ENCODE peak calls at places on chromosomes 13 and 19, in seven cellular contexts. E, K, B, Y, T, P and G are unnamed samples.

GRCh38 chr19:41995959-41996797 is 2.1 kb upstream of the ATP1A3 start:
- DNase-seq in T (no peak), E (no peak), K (no peak), B (no peak), P (no peak), Y (peak), G (no peak)

GRCh38 chr19:55486043-55486970 is 1.3 kb downstream of the NAT14 start:
- DNase-seq in T (no peak), B (no peak), K (no peak), P (no peak), Y (no peak), E (no peak), G (no peak)

GRCh38 chr19:3857449-3858003 is 11.3 kb downstream of the ZFR2 start:
- DNase-seq in T (no peak), Y (no peak), E (no peak), B (no peak), P (no peak), K (no peak), G (no peak)

GRCh38 chr13:100273138-100273537 is 184.2 kb downstream of the PCCA start:
- DNase-seq in B (no peak), P (no peak), K (no peak), Y (no peak), E (no peak), T (no peak), G (no peak)

GRCh38 chr13:112175162-112176075 is 108.5 kb downstream of the SOX1 start:
- DNase-seq in P (no peak), K (no peak), B (no peak), Y (no peak), E (no peak), T (no peak), G (no peak)

GRCh38 chr13:89925107-89925506 is 1422.4 kb upstream of the MIR17HG start:
- DNase-seq in Y (peak), E (no peak), P (peak), T (no peak), K (peak), B (no peak), G (peak)

GRCh38 chr19:4154571-4155312 is 1.3 kb downstream of the CREB3L3 start:
- DNase-seq in T (no peak), Y (no peak), E (no peak), K (no peak), P (no peak), B (no peak), G (no peak)

GRCh38 chr19:11587302-11587972 is 9.8 kb upstream of the ZNF627 start:
- DNase-seq in Y (peak), K (peak), B (no peak), E (peak), P (peak), T (peak), G (peak)

GRCh38 chr19:40831502-40832430 is 18.5 kb downstream of the CYP2A6 start:
- DNase-seq in Y (no peak), P (peak), E (no peak), B (no peak), K (peak), T (no peak), G (peak)

GRCh38 chr19:34241513-34242337 is 12.6 kb upstream of the GARRE1 start:
- DNase-seq in Y (peak), P (peak), B (no peak), K (peak), T (no peak), E (no peak), G (peak)

GRCh38 chr19:39390460-39390758 is 497 bp downstream of the PAF1 start:
- DNase-seq in Y (no peak), K (peak), T (peak), B (no peak), P (peak), E (peak), G (peak)

GRCh38 chr19:57668635-57669034 is at the start of gene ZSCAN4:
- DNase-seq in K (no peak), E (no peak), T (no peak), P (no peak), Y (no peak), B (no peak), G (no peak)

GRCh38 chr19:51501594-51502263 is at the start of gene SIGLEC12:
- DNase-seq in B (no peak), Y (no peak), T (no peak), K (peak), E (no peak), P (no peak), G (no peak)

GRCh38 chr19:28394705-28395104 is 818.2 kb downstream of the UQCRFS1 start:
- DNase-seq in Y (no peak), P (no peak), K (no peak), E (no peak), T (no peak), B (no peak), G (no peak)

GRCh38 chr13:99981115-99982020 is at the start of gene ZIC2:
- DNase-seq in T (no peak), E (no peak), B (no peak), K (no peak), Y (peak), P (peak), G (no peak)

GRCh38 chr13:100513171-100513570 is 75.4 kb downstream of the GGACT start:
- DNase-seq in B (no peak), T (no peak), E (no peak), P (no peak), Y (no peak), K (no peak), G (no peak)

GRCh38 chr19:4233282-4233853 is 4.0 kb downstream of the EBI3 start:
- DNase-seq in Y (peak), K (peak), P (peak), B (no peak), E (peak), T (no peak), G (peak)

GRCh38 chr19:45952691-45953505 is 20.8 kb downstream of the NOVA2 start:
- DNase-seq in T (no peak), E (peak), K (peak), B (no peak), P (peak), Y (peak), G (peak)

GRCh38 chr19:55094456-55095259 is 19.0 kb downstream of the EPS8L1 start:
- DNase-seq in T (no peak), P (no peak), Y (peak), B (no peak), K (no peak), E (no peak), G (no peak)

GRCh38 chr19:1651061-1651547 is 1.3 kb downstream of the TCF3 start:
- DNase-seq in T (no peak), P (no peak), K (peak), E (peak), Y (peak), B (no peak), G (no peak)

GRCh38 chr19:2491130-2491801 is 15.3 kb downstream of the GADD45B start:
- DNase-seq in E (no peak), B (no peak), Y (no peak), K (peak), T (peak), P (peak), G (peak)

GRCh38 chr19:45670670-45671453 is 2.8 kb downstream of the GIPR start:
- DNase-seq in P (peak), K (peak), B (no peak), E (peak), T (peak), Y (peak), G (peak)

GRCh38 chr19:57613941-57614743 is at the start of gene ZNF134:
- DNase-seq in Y (peak), B (peak), E (peak), T (peak), K (peak), P (peak), G (peak)

GRCh38 chr13:38686635-38687245 is at the start of gene FREM2:
- DNase-seq in Y (peak), T (peak), B (no peak), K (peak), E (no peak), P (peak), G (peak)

GRCh38 chr13:51223284-51224270 is 1.4 kb downstream of the FAM124A start:
- DNase-seq in B (no peak), E (no peak), P (no peak), T (no peak), Y (no peak), K (no peak), G (no peak)

GRCh38 chr13:51221674-51222509 is at the start of gene FAM124A:
- DNase-seq in B (no peak), T (no peak), K (peak), Y (peak), P (peak), E (peak), G (no peak)

GRCh38 chr13:51221108-51221507 is 1.1 kb upstream of the FAM124A start:
- DNase-seq in K (no peak), E (no peak), T (no peak), B (no peak), Y (no peak), P (no peak), G (no peak)

GRCh38 chr13:51220706-51221105 is 1.5 kb upstream of the FAM124A start:
- DNase-seq in K (no peak), B (no peak), E (no peak), P (no peak), Y (no peak), T (no peak), G (no peak)

DNA sequence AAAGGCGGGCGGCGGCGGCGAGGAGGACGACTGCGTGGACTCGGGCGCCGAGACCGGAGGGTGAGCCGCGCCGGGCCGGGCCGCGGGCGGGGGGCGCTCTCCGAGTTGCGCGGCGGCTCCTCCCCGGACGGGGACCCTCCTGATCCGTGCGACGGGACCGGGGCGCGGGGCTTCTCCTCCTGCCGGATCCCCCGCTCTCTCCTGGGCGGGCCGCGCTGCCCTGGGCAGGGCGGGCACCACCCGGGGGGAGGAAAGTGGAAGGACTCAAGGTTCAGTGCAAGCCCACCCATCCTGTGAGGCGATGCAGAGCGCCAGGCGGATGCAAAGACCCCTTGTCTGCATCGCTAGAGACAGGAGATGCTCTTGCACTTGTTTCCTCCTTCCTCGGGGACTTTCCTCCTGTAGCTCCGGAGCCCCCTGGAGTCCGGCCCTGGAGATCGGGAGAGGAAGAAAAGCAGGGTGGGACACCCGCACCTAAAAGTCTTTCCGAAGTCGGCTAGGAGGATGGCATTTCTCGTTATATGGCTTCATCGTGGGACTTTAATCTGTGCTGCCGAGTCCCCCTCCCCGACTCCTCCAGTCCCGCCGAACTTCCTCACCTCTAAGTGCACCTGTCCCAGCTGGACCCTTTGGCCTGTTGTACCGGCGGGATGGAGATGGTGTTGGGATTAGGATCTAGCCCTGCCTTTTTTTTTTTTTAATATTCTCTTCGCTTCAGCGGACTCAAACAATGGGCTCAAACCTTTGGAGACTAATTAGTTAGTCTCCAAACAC is 499 bp downstream of the FAM124A start:
- DNase-seq in Y (peak), P (no peak), B (no peak), E (no peak), T (no peak), K (no peak), G (no peak)
- TF ChIP-seq CTCF in Y (no peak), P (no peak), B (no peak), E (no peak), T (no peak), K (no peak), G (no peak)

GRCh38 chr19:32464279-32464678 is 58.7 kb downstream of the DPY19L3 start:
- DNase-seq in E (no peak), P (peak), T (no peak), B (no peak), K (no peak), Y (no peak), G (peak)
- TF ChIP-seq CTCF in E (peak), P (peak), T (no peak), B (peak), K (no peak), Y (no peak), G (no peak)

DNA sequence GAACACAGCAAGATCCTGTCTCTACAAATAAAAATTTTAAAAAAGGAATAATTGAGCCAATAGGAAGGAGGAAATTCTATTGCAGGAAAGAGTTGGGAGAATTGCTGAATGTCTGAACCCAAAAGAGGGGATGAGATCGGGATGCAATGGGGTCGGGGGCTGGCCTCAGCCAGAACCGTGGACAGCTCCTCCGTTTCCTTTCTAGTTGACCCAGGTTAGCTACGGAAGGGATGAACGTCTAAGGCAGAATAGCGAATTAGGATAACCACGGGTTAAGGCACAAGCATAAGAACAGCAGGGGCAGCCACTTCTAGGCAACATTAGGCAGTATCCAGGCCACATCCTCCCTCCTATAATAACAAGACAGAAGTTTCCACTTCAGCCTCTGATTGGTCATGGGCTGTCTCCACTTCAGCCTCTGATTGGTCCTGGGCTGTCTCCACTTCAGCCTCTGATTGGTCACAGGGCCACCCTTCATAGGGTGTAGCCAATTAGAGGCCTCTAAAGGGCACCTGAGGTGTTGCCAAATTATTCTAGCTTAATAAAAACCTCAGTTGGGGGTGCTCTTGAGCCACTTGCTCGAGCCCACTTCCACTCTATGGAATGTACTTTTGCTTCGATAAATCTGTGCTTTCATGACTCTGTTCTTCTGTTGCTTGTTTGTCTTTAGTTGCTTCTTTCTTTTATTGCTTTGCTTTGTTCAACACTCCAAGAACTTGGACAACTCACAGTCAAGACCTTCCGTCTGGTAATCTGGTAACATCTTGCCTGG is 24.9 kb upstream of the TPM4 start:
- DNase-seq in K (no peak), P (no peak), T (no peak), B (no peak), Y (no peak), E (peak), G (peak)
- TF ChIP-seq CTCF in K (no peak), P (no peak), T (no peak), B (no peak), Y (no peak), E (no peak), G (no peak)

DNA sequence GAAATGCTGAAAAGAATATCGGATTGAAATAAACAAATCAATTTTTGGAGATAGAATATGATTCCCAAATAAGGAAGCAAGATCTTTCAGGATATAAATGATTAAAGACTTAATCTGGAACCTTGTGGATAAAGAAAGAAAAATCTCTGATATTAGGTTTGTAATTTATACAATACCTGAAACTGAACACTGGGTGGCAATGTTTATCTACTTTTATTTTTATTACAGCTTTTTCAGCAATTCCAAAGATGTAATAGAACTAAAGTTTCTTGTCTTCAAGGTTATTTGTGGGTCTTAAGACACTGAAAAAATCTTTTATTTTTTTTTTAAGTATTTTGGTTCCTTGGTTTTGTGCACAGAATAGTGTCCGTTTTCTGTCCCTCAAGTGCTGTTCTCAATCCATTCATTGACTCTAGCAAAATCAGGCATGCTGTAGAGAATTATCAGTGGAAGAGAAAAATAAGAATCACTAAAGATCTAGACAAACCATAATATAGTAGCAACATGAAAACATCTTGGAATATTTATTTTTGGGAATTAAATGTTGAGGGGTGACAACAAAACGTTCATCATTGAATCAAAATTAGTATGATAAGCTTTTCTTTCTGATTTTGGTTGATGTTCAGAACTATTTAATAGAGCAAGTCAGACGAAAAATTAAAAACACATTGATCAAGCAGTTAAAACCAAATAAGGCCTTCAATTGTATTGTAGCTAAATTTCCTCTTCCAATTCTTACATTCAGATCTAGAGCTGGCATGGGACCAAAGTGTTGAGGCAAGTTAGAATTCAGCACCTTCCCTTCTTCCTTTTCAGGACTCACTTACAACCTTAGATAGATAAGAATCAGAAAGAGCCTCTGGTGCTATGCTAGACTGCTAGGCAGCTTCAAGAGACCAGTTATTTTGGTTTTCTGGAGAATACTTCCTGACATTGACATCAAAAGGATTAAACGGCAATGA is 704.4 kb upstream of the PCDH20 start:
- DNase-seq in K (no peak), Y (no peak), E (no peak), T (no peak), B (no peak), P (peak), G (peak)
- TF ChIP-seq CTCF in K (no peak), Y (peak), E (no peak), T (no peak), B (peak), P (no peak), G (no peak)

GRCh38 chr19:29812080-29812880 is 489 bp downstream of the CCNE1 start:
- DNase-seq in P (no peak), E (no peak), Y (peak), K (peak), B (no peak), T (no peak), G (no peak)
- TF ChIP-seq CTCF in P (no peak), E (no peak), Y (no peak), K (no peak), B (no peak), T (no peak), G (no peak)

GRCh38 chr19:7197760-7198696 is 96.2 kb downstream of the INSR start:
- DNase-seq in K (peak), T (peak), B (peak), Y (peak), P (peak), E (peak), G (peak)
- TF ChIP-seq CTCF in K (no peak), T (peak), B (peak), Y (no peak), P (no peak), E (no peak), G (no peak)

GRCh38 chr19:48169974-48170803 is at the start of the genes LIG1 and ZSWIM9:
- DNase-seq in B (peak), K (peak), P (peak), T (peak), E (peak), Y (peak), G (peak)
- TF ChIP-seq CTCF in B (no peak), K (peak), P (no peak), T (no peak), E (no peak), Y (no peak), G (peak)

GRCh38 chr13:31055589-31055988 is 106.1 kb downstream of the HSPH1 start:
- DNase-seq in E (no peak), P (no peak), K (no peak), Y (no peak), T (no peak), B (no peak), G (no peak)

GRCh38 chr13:31054632-31055031 is 107.1 kb downstream of the HSPH1 start:
- DNase-seq in Y (no peak), P (no peak), E (no peak), K (no peak), B (no peak), T (no peak), G (no peak)

GRCh38 chr13:31053896-31054295 is 107.8 kb downstream of the HSPH1 start:
- DNase-seq in Y (no peak), K (no peak), P (no peak), E (no peak), B (no peak), T (no peak), G (no peak)

GRCh38 chr13:31053098-31053497 is 108.6 kb downstream of the HSPH1 start:
- DNase-seq in B (no peak), P (peak), E (no peak), K (no peak), T (peak), Y (no peak), G (peak)

DNA sequence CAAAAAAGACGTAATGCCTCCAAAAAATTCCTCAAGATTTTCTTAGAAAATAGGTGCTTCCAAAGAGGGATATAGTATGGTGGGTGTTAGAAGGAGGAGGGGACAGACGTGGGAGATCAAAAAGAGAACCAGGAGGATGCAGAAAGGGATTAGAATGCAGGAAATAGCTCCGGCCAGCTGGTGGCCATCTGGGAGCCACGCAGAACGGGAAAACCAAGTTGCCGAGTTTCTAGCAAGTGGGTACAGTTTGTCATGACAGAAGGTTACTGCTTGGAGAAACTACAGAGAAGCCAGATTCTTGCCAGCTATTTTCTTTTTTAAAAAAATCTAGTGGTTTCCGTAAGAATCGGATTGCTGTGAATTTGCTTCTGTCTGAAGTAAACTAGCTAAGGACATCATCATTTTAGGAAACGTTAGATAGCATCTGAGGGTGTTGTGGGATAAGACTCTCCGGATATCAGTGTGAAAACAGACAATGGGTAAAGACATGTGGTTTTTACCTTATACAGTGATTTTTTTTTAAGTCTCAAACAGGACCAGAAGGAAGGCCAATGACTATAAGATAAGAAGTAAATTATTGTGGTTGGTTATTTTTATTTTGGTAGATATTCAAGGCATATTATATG is 104.9 kb downstream of the HSPH1 start:
- DNase-seq in B (no peak), P (no peak), T (no peak), E (no peak), K (no peak), Y (no peak), G (no peak)
- TF ChIP-seq CTCF in B (no peak), P (no peak), T (no peak), E (no peak), K (no peak), Y (no peak), G (no peak)